ENCODE peak calls at places on chromosome 5, in ten cellular contexts. G is pancreas, M is astrocyte of the cerebellum, I is fibroblast of lung, B is fibroblast of mammary gland, H is kidney epithelial cell, X is A549, W is epithelial cell of esophagus, Y is left ventricle myocardium inferior, P is SK-N-SH. S is an unnamed sample.

GRCh38 chr5:93359296-93359957 is 221.6 kb downstream of the NR2F1-AS1 start:
- DNase-seq in G (peak), M (peak), I (peak), B (peak), H (no peak), X (peak), W (peak), Y (no peak), P (no peak), S (peak)

GRCh38 chr5:66710557-66710956 is 114.4 kb downstream of the MAST4 start:
- DNase-seq in G (no peak), M (peak), I (peak), B (peak), H (no peak), X (no peak), W (peak), Y (no peak), P (no peak), S (peak)

GRCh38 chr5:138946241-138946623 is 71.1 kb upstream of the LRRTM2 start:
- DNase-seq in G (peak), M (no peak), I (no peak), B (no peak), H (no peak), X (no peak), W (no peak), Y (no peak), P (peak), S (no peak)

GRCh38 chr5:178774866-178775539 is 44.5 kb upstream of the ZNF354A start:
- DNase-seq in G (no peak), M (no peak), I (no peak), B (no peak), H (no peak), X (no peak), W (no peak), Y (no peak), P (no peak), S (no peak)

GRCh38 chr5:174793684-174794328 is 69.4 kb downstream of the MSX2 start:
- DNase-seq in G (peak), M (peak), I (peak), B (peak), H (no peak), X (peak), W (peak), Y (peak), P (peak), S (peak)

GRCh38 chr5:135398160-135398854 is 724 bp downstream of the MACROH2A1 start:
- DNase-seq in G (peak), M (no peak), I (peak), B (no peak), H (no peak), X (peak), W (peak), Y (no peak), P (peak), S (no peak)

GRCh38 chr5:776862-777711 is 7.4 kb downstream of the ZDHHC11B start:
- DNase-seq in G (no peak), M (no peak), I (no peak), B (peak), H (no peak), X (no peak), W (no peak), Y (no peak), P (peak), S (no peak)

GRCh38 chr5:68137451-68138190 is 77.9 kb upstream of the PIK3R1 start:
- DNase-seq in G (no peak), M (peak), I (peak), B (peak), H (no peak), X (no peak), W (no peak), Y (no peak), P (no peak), S (peak)

GRCh38 chr5:82174128-82174918 is 103.8 kb downstream of the RPS23 start:
- DNase-seq in G (peak), M (peak), I (peak), B (peak), H (peak), X (peak), W (peak), Y (peak), P (peak), S (peak)

GRCh38 chr5:60487466-60487865 is 212.5 kb downstream of the DEPDC1B start:
- DNase-seq in G (no peak), M (no peak), I (no peak), B (peak), H (no peak), X (peak), W (no peak), Y (no peak), P (peak), S (peak)
- TF ChIP-seq CTCF in G (no peak), M (no peak), I (no peak), B (no peak), H (no peak), X (no peak), W (no peak), Y (no peak), P (no peak), S (no peak)

GRCh38 chr5:109838157-109838556 is 148.4 kb downstream of the MAN2A1 start:
- DNase-seq in G (no peak), M (no peak), I (no peak), B (no peak), H (no peak), X (no peak), W (no peak), Y (no peak), P (no peak), S (no peak)
- H3K4me3 ChIP-seq in G (no peak), M (no peak), I (no peak), B (no peak), H (no peak), X (no peak), W (no peak), Y (no peak), P (no peak), S (no peak)

GRCh38 chr5:172452398-172453205 is 1.7 kb downstream of the SH3PXD2B start:
- DNase-seq in G (no peak), M (peak), I (peak), B (peak), H (no peak), X (peak), W (peak), Y (no peak), P (peak), S (peak)
- TF ChIP-seq CTCF in G (no peak), M (peak), I (peak), B (peak), H (no peak), X (peak), W (no peak), Y (no peak), P (peak), S (no peak)

DNA sequence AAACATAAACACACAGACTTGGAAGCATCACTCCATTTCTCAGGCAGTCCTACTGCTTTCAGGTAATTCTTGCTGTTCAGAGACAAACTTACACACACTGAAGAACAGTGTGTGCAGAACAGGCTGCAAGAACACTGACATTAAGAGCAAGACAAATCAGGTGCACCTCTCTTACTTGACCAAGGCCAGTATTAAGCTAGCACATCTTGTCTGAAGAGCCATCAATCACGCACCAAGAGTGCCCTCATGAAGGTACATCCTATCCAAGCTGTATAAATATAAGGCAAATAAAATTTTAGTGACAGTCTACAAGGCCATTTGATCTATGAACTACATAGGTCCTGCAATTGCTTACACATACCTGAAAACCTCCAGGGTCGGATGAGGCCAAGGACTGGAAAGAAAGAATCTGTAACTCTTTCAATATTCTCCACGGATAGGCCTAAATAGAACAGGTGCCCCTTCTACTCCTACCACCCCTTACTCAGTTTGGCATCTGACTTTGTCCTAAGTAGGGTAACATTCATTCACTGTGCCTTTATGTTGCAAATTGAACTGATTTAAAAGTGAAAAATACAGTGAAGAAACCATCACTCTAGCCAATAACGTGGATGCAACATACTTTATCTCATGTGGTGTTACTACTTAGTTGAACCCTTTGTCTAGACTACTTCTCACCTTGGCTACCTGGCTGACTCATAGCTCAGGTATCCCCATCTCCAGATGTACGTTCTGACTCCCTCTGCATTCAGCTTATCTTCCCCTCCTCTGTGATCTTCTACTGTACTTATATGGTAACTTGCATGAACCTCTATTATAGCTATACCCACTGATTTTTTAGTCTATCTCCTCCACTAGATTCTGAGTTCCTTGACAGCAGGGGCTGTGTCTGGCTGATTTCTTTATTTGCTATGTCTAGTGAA is 256.3 kb downstream of the KIAA0825 start:
- DNase-seq in G (no peak), M (no peak), I (no peak), B (no peak), H (no peak), X (no peak), W (peak), Y (no peak), P (no peak), S (no peak)
- H3K4me3 ChIP-seq in G (no peak), M (no peak), I (no peak), B (no peak), H (no peak), X (no peak), W (no peak), Y (no peak), P (no peak), S (no peak)

GRCh38 chr5:148912146-148912545 is 85.7 kb downstream of the ADRB2 start:
- DNase-seq in G (no peak), M (no peak), I (no peak), B (no peak), H (no peak), X (no peak), W (peak), Y (no peak), P (no peak), S (peak)

GRCh38 chr5:148913985-148914421 is 87.6 kb downstream of the ADRB2 start:
- DNase-seq in G (no peak), M (peak), I (peak), B (peak), H (peak), X (peak), W (peak), Y (no peak), P (no peak), S (peak)

GRCh38 chr5:148913493-148913892 is 87.1 kb downstream of the ADRB2 start:
- DNase-seq in G (no peak), M (no peak), I (no peak), B (no peak), H (no peak), X (no peak), W (no peak), Y (no peak), P (no peak), S (no peak)

GRCh38 chr5:148911386-148911785 is 85.0 kb downstream of the ADRB2 start:
- DNase-seq in G (no peak), M (no peak), I (no peak), B (no peak), H (no peak), X (no peak), W (peak), Y (no peak), P (no peak), S (no peak)

GRCh38 chr5:148912714-148913398 is 86.4 kb downstream of the ADRB2 start:
- DNase-seq in G (no peak), M (peak), I (peak), B (peak), H (peak), X (peak), W (peak), Y (no peak), P (peak), S (peak)
- TF ChIP-seq CTCF in G (peak), M (peak), I (peak), B (peak), H (peak), X (peak), W (peak), Y (peak), P (peak), S (peak)

GRCh38 chr5:14039063-14039462 is 94.6 kb upstream of the DNAH5 start:
- DNase-seq in G (no peak), M (no peak), I (no peak), B (peak), H (no peak), X (peak), W (peak), Y (no peak), P (no peak), S (peak)
- H3K4me3 ChIP-seq in G (no peak), M (no peak), I (no peak), B (no peak), H (no peak), X (no peak), W (no peak), Y (no peak), P (no peak), S (no peak)

DNA sequence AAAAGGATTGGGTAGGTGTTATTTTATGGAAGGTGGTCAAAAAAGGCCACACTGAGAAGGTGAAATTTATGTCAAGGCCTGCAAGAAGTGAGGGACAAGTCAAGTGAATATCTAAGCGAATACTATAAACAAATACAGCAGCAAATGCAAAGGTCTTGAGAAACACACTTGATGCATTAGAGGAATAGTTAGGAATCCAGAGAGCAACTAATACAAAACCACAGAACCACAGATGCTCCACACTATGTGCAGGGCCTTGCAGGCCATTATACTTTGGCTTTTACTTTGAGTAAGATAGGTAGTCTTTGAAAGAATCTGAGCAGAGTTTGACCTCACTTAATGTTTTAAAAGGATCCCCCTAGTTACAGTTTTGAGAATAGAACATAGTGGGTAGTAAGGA is 4.6 kb downstream of the ZNF622 start:
- DNase-seq in G (no peak), M (no peak), I (peak), B (peak), H (no peak), X (no peak), W (no peak), Y (no peak), P (no peak), S (no peak)
- TF ChIP-seq CTCF in G (no peak), M (no peak), I (no peak), B (no peak), H (no peak), X (no peak), W (no peak), Y (no peak), P (no peak), S (no peak)

GRCh38 chr5:157651011-157651611 is 1.1 kb downstream of the SOX30 start:
- DNase-seq in G (no peak), M (no peak), I (no peak), B (no peak), H (no peak), X (no peak), W (no peak), Y (no peak), P (no peak), S (no peak)
- H3K4me3 ChIP-seq in G (peak), M (no peak), I (no peak), B (no peak), H (no peak), X (no peak), W (peak), Y (peak), P (no peak), S (no peak)

GRCh38 chr5:102794677-102795331 is 39.7 kb downstream of the PAM start:
- DNase-seq in G (no peak), M (no peak), I (no peak), B (no peak), H (no peak), X (no peak), W (peak), Y (no peak), P (no peak), S (no peak)

GRCh38 chr5:102794047-102794446 is 38.9 kb downstream of the PAM start:
- DNase-seq in G (no peak), M (no peak), I (no peak), B (no peak), H (no peak), X (no peak), W (no peak), Y (no peak), P (no peak), S (no peak)

GRCh38 chr5:102789469-102789868 is 34.4 kb downstream of the PAM start:
- DNase-seq in G (no peak), M (no peak), I (no peak), B (no peak), H (no peak), X (no peak), W (no peak), Y (no peak), P (no peak), S (no peak)

GRCh38 chr5:102795546-102795945 is 40.4 kb downstream of the PAM start:
- DNase-seq in G (no peak), M (no peak), I (no peak), B (no peak), H (no peak), X (no peak), W (no peak), Y (no peak), P (no peak), S (no peak)

DNA sequence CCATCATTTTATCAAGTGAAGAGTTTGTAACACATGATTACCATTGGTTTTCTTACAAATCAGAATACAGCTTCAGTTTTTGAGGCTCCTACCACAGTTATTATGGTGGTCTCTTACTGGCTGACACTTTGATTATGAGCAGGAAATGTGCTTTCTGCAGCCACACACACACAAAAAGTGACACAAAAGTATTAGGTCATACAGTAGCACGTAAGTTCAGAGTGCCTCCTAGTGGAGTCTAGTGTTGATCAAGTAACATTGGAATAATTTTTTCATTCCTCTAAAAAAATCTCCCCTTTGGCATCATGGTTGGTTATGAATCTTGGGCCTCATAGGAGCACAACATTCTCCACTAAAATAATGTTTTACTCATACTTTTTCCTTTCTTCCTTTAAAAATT is 37.6 kb downstream of the PAM start:
- DNase-seq in G (no peak), M (no peak), I (peak), B (peak), H (no peak), X (peak), W (peak), Y (no peak), P (no peak), S (no peak)
- TF ChIP-seq CTCF in G (peak), M (peak), I (peak), B (peak), H (no peak), X (peak), W (peak), Y (peak), P (peak), S (peak)

S was measured in fibroblast of the aortic adventitia.